ENCODE peak calls at places on chromosomes 2 and 18, in four cellular contexts. One of them, this sample, is unnamed.

GRCh38 chr2:121830809-121831208 is 75.4 kb downstream of the TSN start:
- DNase-seq in A549: no peak
- DNase-seq in astrocyte of the spinal cord: no peak
- DNase-seq in small intestine: no peak
- DNase-seq in this sample: no peak

GRCh38 chr2:148594216-148594615 is 50.3 kb upstream of the EPC2 start:
- DNase-seq in small intestine: no peak
- DNase-seq in astrocyte of the spinal cord: no peak
- DNase-seq in A549: no peak
- DNase-seq in this sample: no peak

GRCh38 chr2:172103471-172104292 is 982 bp upstream of the DLX2 start:
- DNase-seq in small intestine: peak
- DNase-seq in A549: peak
- DNase-seq in astrocyte of the spinal cord: peak
- DNase-seq in this sample: peak

GRCh38 chr2:213237787-213238186 is 46.5 kb upstream of the SPAG16 start:
- DNase-seq in A549: no peak
- DNase-seq in small intestine: no peak
- DNase-seq in astrocyte of the spinal cord: peak
- DNase-seq in this sample: no peak

GRCh38 chr18:25896178-25896780 is 194.1 kb downstream of the SS18 start:
- DNase-seq in astrocyte of the spinal cord: peak
- DNase-seq in small intestine: peak
- DNase-seq in A549: peak
- DNase-seq in this sample: peak

GRCh38 chr2:217071416-217071815 is 211.6 kb upstream of the TNP1 start:
- DNase-seq in A549: no peak
- DNase-seq in astrocyte of the spinal cord: no peak
- DNase-seq in small intestine: no peak
- DNase-seq in this sample: no peak

GRCh38 chr2:208142255-208142924 is 3.6 kb downstream of the CRYGB start:
- DNase-seq in A549: no peak
- DNase-seq in small intestine: peak
- DNase-seq in astrocyte of the spinal cord: peak
- DNase-seq in this sample: no peak

GRCh38 chr2:239548491-239548890 is 147.7 kb upstream of the HDAC4 start:
- DNase-seq in small intestine: no peak
- DNase-seq in A549: no peak
- DNase-seq in astrocyte of the spinal cord: no peak
- DNase-seq in this sample: no peak

GRCh38 chr2:27921880-27922589 is 31.5 kb downstream of the BABAM2 start:
- DNase-seq in astrocyte of the spinal cord: no peak
- DNase-seq in small intestine: peak
- DNase-seq in A549: peak
- DNase-seq in this sample: no peak

GRCh38 chr2:27961997-27962396 is 71.5 kb downstream of the BABAM2 start:
- DNase-seq in A549: no peak
- DNase-seq in small intestine: no peak
- DNase-seq in astrocyte of the spinal cord: peak
- DNase-seq in this sample: no peak

GRCh38 chr18:77702686-77703085 is 453.0 kb downstream of the GALR1 start:
- DNase-seq in astrocyte of the spinal cord: peak
- DNase-seq in small intestine: peak
- DNase-seq in A549: peak
- DNase-seq in this sample: no peak

GRCh38 chr2:127516031-127516430 is 10.3 kb downstream of the IWS1 start:
- DNase-seq in small intestine: no peak
- DNase-seq in astrocyte of the spinal cord: peak
- DNase-seq in A549: no peak
- DNase-seq in this sample: no peak

GRCh38 chr2:46504685-46505559 is 25.6 kb downstream of the TMEM247 start:
- DNase-seq in astrocyte of the spinal cord: no peak
- DNase-seq in A549: no peak
- DNase-seq in small intestine: no peak
- DNase-seq in this sample: no peak

GRCh38 chr18:23357992-23358594 is 95.0 kb upstream of the RIOK3 start:
- DNase-seq in small intestine: peak
- DNase-seq in astrocyte of the spinal cord: peak
- DNase-seq in A549: no peak
- DNase-seq in this sample: no peak

GRCh38 chr2:212730994-212731393 is 192.4 kb upstream of the ERBB4 start:
- DNase-seq in A549: no peak
- DNase-seq in astrocyte of the spinal cord: no peak
- DNase-seq in small intestine: no peak
- DNase-seq in this sample: no peak

GRCh38 chr2:174546519-174547506 is 50.8 kb downstream of the WIPF1 start:
- DNase-seq in small intestine: peak
- DNase-seq in astrocyte of the spinal cord: peak
- DNase-seq in A549: no peak
- DNase-seq in this sample: peak

GRCh38 chr2:128791120-128791982 is 472.7 kb upstream of the HS6ST1 start:
- DNase-seq in astrocyte of the spinal cord: no peak
- DNase-seq in small intestine: no peak
- DNase-seq in A549: no peak
- DNase-seq in this sample: no peak

GRCh38 chr2:127650785-127651380 is 4.9 kb downstream of the GPR17 start:
- DNase-seq in small intestine: no peak
- DNase-seq in A549: no peak
- DNase-seq in astrocyte of the spinal cord: no peak
- DNase-seq in this sample: peak

GRCh38 chr2:25993049-25993448 is 10.8 kb upstream of the KIF3C start:
- DNase-seq in small intestine: no peak
- DNase-seq in astrocyte of the spinal cord: no peak
- DNase-seq in A549: no peak
- DNase-seq in this sample: no peak

GRCh38 chr2:65435625-65436168 is 3.3 kb upstream of the SPRED2 start:
- DNase-seq in small intestine: peak
- DNase-seq in astrocyte of the spinal cord: peak
- DNase-seq in A549: peak
- DNase-seq in this sample: peak

GRCh38 chr18:1013951-1014350 is 109.3 kb downstream of the ADCYAP1 start:
- DNase-seq in A549: no peak
- DNase-seq in small intestine: no peak
- DNase-seq in astrocyte of the spinal cord: no peak
- DNase-seq in this sample: no peak

GRCh38 chr2:111037136-111037535 is 83.6 kb upstream of the BCL2L11 start:
- DNase-seq in A549: no peak
- DNase-seq in small intestine: no peak
- DNase-seq in astrocyte of the spinal cord: no peak
- DNase-seq in this sample: no peak

GRCh38 chr2:58428553-58429284 is 187.6 kb upstream of the FANCL start:
- DNase-seq in A549: peak
- DNase-seq in astrocyte of the spinal cord: peak
- DNase-seq in small intestine: no peak
- DNase-seq in this sample: no peak

GRCh38 chr2:239157766-239158165 is 243.1 kb downstream of the HDAC4 start:
- DNase-seq in A549: peak
- DNase-seq in small intestine: peak
- DNase-seq in astrocyte of the spinal cord: no peak
- DNase-seq in this sample: no peak

GRCh38 chr2:74399785-74400184 is 19.7 kb upstream of the DCTN1 start:
- DNase-seq in A549: peak
- DNase-seq in astrocyte of the spinal cord: peak
- DNase-seq in small intestine: peak
- DNase-seq in this sample: peak

GRCh38 chr18:45837283-45838070 is 12.0 kb downstream of the SIGLEC15 start:
- DNase-seq in A549: no peak
- DNase-seq in small intestine: peak
- DNase-seq in astrocyte of the spinal cord: peak
- DNase-seq in this sample: peak

GRCh38 chr2:60677376-60677775 is 78.7 kb upstream of the PAPOLG start:
- DNase-seq in astrocyte of the spinal cord: no peak
- DNase-seq in A549: no peak
- DNase-seq in small intestine: peak
- DNase-seq in this sample: no peak

GRCh38 chr2:225008935-225009334 is 33.3 kb downstream of the DOCK10 start:
- DNase-seq in A549: no peak
- DNase-seq in small intestine: no peak
- DNase-seq in astrocyte of the spinal cord: no peak
- DNase-seq in this sample: no peak

GRCh38 chr2:196172976-196173375 is 1.6 kb upstream of the STK17B start:
- DNase-seq in small intestine: no peak
- DNase-seq in astrocyte of the spinal cord: no peak
- DNase-seq in A549: no peak
- DNase-seq in this sample: no peak

GRCh38 chr2:100130595-100131391 is 11.6 kb downstream of the AFF3 start:
- DNase-seq in small intestine: no peak
- DNase-seq in A549: no peak
- DNase-seq in astrocyte of the spinal cord: no peak
- DNase-seq in this sample: no peak

GRCh38 chr2:161004379-161004778 is 155.8 kb upstream of the TANK start:
- DNase-seq in astrocyte of the spinal cord: peak
- DNase-seq in A549: peak
- DNase-seq in small intestine: no peak
- DNase-seq in this sample: no peak

GRCh38 chr2:195566201-195566600 is 90.8 kb upstream of the SLC39A10 start:
- DNase-seq in small intestine: no peak
- DNase-seq in A549: no peak
- DNase-seq in astrocyte of the spinal cord: no peak
- DNase-seq in this sample: no peak

GRCh38 chr2:96525211-96525507 is 11.4 kb upstream of the ARID5A start:
- DNase-seq in small intestine: no peak
- DNase-seq in A549: no peak
- DNase-seq in astrocyte of the spinal cord: no peak
- DNase-seq in this sample: no peak

GRCh38 chr2:172833898-172834297 is 98.3 kb downstream of the RAPGEF4 start:
- DNase-seq in astrocyte of the spinal cord: peak
- DNase-seq in small intestine: no peak
- DNase-seq in A549: no peak
- DNase-seq in this sample: no peak

GRCh38 chr2:85308951-85309555 is 18.7 kb downstream of the TGOLN2 start:
- DNase-seq in small intestine: no peak
- DNase-seq in A549: no peak
- DNase-seq in astrocyte of the spinal cord: peak
- DNase-seq in this sample: peak

GRCh38 chr2:158755738-158756137 is 39.4 kb upstream of the DAPL1 start:
- DNase-seq in astrocyte of the spinal cord: no peak
- DNase-seq in A549: no peak
- DNase-seq in small intestine: no peak
- DNase-seq in this sample: no peak

GRCh38 chr2:84946204-84947009 is 24.6 kb upstream of the KCMF1 start:
- DNase-seq in astrocyte of the spinal cord: peak
- DNase-seq in small intestine: peak
- DNase-seq in A549: peak
- DNase-seq in this sample: no peak

GRCh38 chr2:47243596-47244323 is 88.7 kb upstream of the STPG4 start:
- DNase-seq in astrocyte of the spinal cord: no peak
- DNase-seq in A549: no peak
- DNase-seq in small intestine: no peak
- DNase-seq in this sample: no peak

GRCh38 chr2:196589429-196589828 is 50.1 kb upstream of the CCDC150 start:
- DNase-seq in A549: no peak
- DNase-seq in small intestine: no peak
- DNase-seq in astrocyte of the spinal cord: no peak
- DNase-seq in this sample: no peak

DNA sequence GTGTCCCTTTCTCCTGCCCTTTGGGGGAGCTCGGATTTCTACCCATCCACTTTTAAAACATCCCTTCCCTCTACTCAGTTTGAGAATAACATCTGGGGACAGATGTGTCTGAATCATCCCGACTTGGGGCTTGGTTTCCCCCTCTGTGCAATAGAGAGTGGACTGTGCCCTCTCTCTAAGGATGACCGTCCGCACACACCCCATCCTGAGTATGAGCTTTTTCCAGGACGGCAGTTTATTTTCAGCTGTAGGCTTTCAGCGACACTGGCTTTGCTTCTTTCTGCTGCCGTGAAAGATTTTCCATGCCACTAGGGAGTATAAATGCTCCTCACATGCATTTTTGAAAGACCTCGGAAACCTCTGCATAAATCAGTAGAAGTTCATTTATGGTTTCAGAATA is 53.5 kb downstream of the FECH start:
- DNase-seq in small intestine: no peak
- DNase-seq in astrocyte of the spinal cord: no peak
- DNase-seq in A549: no peak
- DNase-seq in this sample: no peak
- H3K4me3 ChIP-seq in small intestine: no peak
- H3K4me3 ChIP-seq in astrocyte of the spinal cord: no peak
- H3K4me3 ChIP-seq in A549: no peak
- H3K4me3 ChIP-seq in this sample: no peak

GRCh38 chr18:58915006-58915799 is 50.5 kb downstream of the ZNF532 start:
- DNase-seq in A549: peak
- DNase-seq in small intestine: no peak
- DNase-seq in astrocyte of the spinal cord: peak
- DNase-seq in this sample: no peak
- H3K4me3 ChIP-seq in A549: no peak
- H3K4me3 ChIP-seq in small intestine: no peak
- H3K4me3 ChIP-seq in astrocyte of the spinal cord: no peak
- H3K4me3 ChIP-seq in this sample: no peak

GRCh38 chr2:190972213-190972612 is 41.8 kb downstream of the STAT1 start:
- DNase-seq in astrocyte of the spinal cord: no peak
- DNase-seq in A549: no peak
- DNase-seq in small intestine: no peak
- DNase-seq in this sample: no peak
- H3K4me3 ChIP-seq in astrocyte of the spinal cord: no peak
- H3K4me3 ChIP-seq in A549: no peak
- H3K4me3 ChIP-seq in small intestine: no peak
- H3K4me3 ChIP-seq in this sample: no peak

GRCh38 chr2:104852161-104852689 is 1.7 kb upstream of the POU3F3 start:
- DNase-seq in A549: no peak
- DNase-seq in small intestine: no peak
- DNase-seq in astrocyte of the spinal cord: peak
- DNase-seq in this sample: no peak
- H3K4me3 ChIP-seq in A549: peak
- H3K4me3 ChIP-seq in small intestine: peak
- H3K4me3 ChIP-seq in astrocyte of the spinal cord: peak
- H3K4me3 ChIP-seq in this sample: peak

DNA sequence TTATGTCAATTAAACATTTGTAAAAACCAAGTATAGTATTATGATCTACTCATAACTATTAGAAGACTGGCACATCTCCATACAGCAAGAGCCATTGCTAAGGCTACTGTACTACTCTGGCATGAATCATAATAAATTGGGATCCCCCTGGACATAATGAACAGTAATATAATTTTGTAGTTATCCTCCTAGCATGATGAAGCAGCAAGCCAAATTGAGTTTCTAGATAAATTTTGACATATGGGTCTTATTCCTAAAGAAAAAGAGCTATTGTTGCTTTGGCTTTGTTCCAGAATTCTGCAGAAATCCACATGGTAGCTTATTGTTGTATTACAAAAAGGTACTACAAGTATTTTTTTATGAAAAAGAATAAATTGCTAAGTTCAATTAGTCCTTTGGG is 204.3 kb downstream of the CAMKMT start:
- DNase-seq in A549: no peak
- DNase-seq in small intestine: no peak
- DNase-seq in astrocyte of the spinal cord: no peak
- DNase-seq in this sample: no peak
- H3K4me3 ChIP-seq in A549: no peak
- H3K4me3 ChIP-seq in small intestine: no peak
- H3K4me3 ChIP-seq in astrocyte of the spinal cord: no peak
- H3K4me3 ChIP-seq in this sample: no peak

GRCh38 chr2:233062447-233062842 is 2.3 kb downstream of the INPP5D start:
- DNase-seq in A549: no peak
- DNase-seq in small intestine: no peak
- DNase-seq in astrocyte of the spinal cord: no peak
- DNase-seq in this sample: no peak
- H3K4me3 ChIP-seq in A549: no peak
- H3K4me3 ChIP-seq in small intestine: peak
- H3K4me3 ChIP-seq in astrocyte of the spinal cord: no peak
- H3K4me3 ChIP-seq in this sample: peak

GRCh38 chr2:71453404-71454220 is at the start of gene DYSF:
- DNase-seq in A549: no peak
- DNase-seq in astrocyte of the spinal cord: peak
- DNase-seq in small intestine: peak
- DNase-seq in this sample: no peak
- H3K4me3 ChIP-seq in A549: no peak
- H3K4me3 ChIP-seq in astrocyte of the spinal cord: peak
- H3K4me3 ChIP-seq in small intestine: peak
- H3K4me3 ChIP-seq in this sample: peak